ENCODE peak calls at places on chromosomes 6 and 20, in six cellular contexts. One of them, this sample, is unnamed.

GRCh38 chr6:134035823-134036296 is 16.6 kb downstream of the SLC2A12 start:
- DNase-seq in CD8-positive, alpha-beta memory T cell: no peak
- DNase-seq in H9: no peak
- DNase-seq in amniotic stem cell: no peak
- DNase-seq in ureter: no peak
- DNase-seq in EH: peak; percentile 34
- DNase-seq in this sample: no peak

GRCh38 chr6:101465871-101466270 is 72.4 kb downstream of the GRIK2 start:
- DNase-seq in CD8-positive, alpha-beta memory T cell: no peak
- DNase-seq in H9: no peak
- DNase-seq in EH: no peak
- DNase-seq in amniotic stem cell: no peak
- DNase-seq in ureter: no peak
- DNase-seq in this sample: no peak

GRCh38 chr20:768426-768978 is at the start of gene SLC52A3:
- DNase-seq in ureter: peak; percentile 81
- DNase-seq in CD8-positive, alpha-beta memory T cell: no peak
- DNase-seq in EH: no peak
- DNase-seq in H9: peak; percentile 86
- DNase-seq in amniotic stem cell: no peak
- DNase-seq in this sample: no peak

GRCh38 chr20:31897541-31897940 is 27.1 kb downstream of the TTLL9 start:
- DNase-seq in CD8-positive, alpha-beta memory T cell: no peak
- DNase-seq in EH: no peak
- DNase-seq in H9: no peak
- DNase-seq in amniotic stem cell: no peak
- DNase-seq in ureter: no peak
- DNase-seq in this sample: no peak

GRCh38 chr6:107107791-107108190 is 7.5 kb downstream of the BEND3 start:
- DNase-seq in amniotic stem cell: no peak
- DNase-seq in EH: no peak
- DNase-seq in CD8-positive, alpha-beta memory T cell: no peak
- DNase-seq in ureter: no peak
- DNase-seq in H9: no peak
- DNase-seq in this sample: no peak

GRCh38 chr20:48754269-48754668 is 73.5 kb downstream of the PREX1 start:
- DNase-seq in EH: no peak
- DNase-seq in ureter: no peak
- DNase-seq in amniotic stem cell: no peak
- DNase-seq in H9: no peak
- DNase-seq in CD8-positive, alpha-beta memory T cell: no peak
- DNase-seq in this sample: peak; percentile 36

GRCh38 chr20:9837634-9838033 is 1.2 kb downstream of the PAK5 start:
- DNase-seq in amniotic stem cell: no peak
- DNase-seq in H9: no peak
- DNase-seq in CD8-positive, alpha-beta memory T cell: no peak
- DNase-seq in ureter: no peak
- DNase-seq in EH: no peak
- DNase-seq in this sample: no peak

GRCh38 chr20:1734269-1734858 is 76.8 kb upstream of the SIRPG start:
- DNase-seq in H9: no peak
- DNase-seq in EH: peak; percentile 19
- DNase-seq in CD8-positive, alpha-beta memory T cell: peak; percentile 22
- DNase-seq in amniotic stem cell: no peak
- DNase-seq in ureter: no peak
- DNase-seq in this sample: no peak

This sample was measured in aorta.